ENCODE peak calls at places on chromosomes 3 and 15, in five cellular contexts. One of them, this sample, is unnamed.
A peak's percentile ranks its signal among the peaks of the same experiment; 100 is the strongest.

GRCh38 chr15:56758770-56759449 is 25.6 kb upstream of the ZNF280D start:
- DNase-seq in right lobe of liver: no peak
- DNase-seq in upper lobe of right lung: no peak
- DNase-seq in ovary: no peak
- DNase-seq in upper lobe of left lung: no peak
- DNase-seq in this sample: no peak

GRCh38 chr15:55222588-55222987 is 25.8 kb upstream of the RSL24D1 start:
- DNase-seq in right lobe of liver: no peak
- DNase-seq in upper lobe of right lung: no peak
- DNase-seq in ovary: no peak
- DNase-seq in upper lobe of left lung: no peak
- DNase-seq in this sample: no peak

GRCh38 chr15:29556385-29556784 is 265.9 kb downstream of the TJP1 start:
- DNase-seq in right lobe of liver: no peak
- DNase-seq in upper lobe of right lung: no peak
- DNase-seq in ovary: no peak
- DNase-seq in upper lobe of left lung: no peak
- DNase-seq in this sample: no peak

GRCh38 chr3:152323834-152324233 is 55.1 kb downstream of the MBNL1 start:
- DNase-seq in right lobe of liver: no peak
- DNase-seq in upper lobe of right lung: no peak
- DNase-seq in ovary: no peak
- DNase-seq in upper lobe of left lung: no peak
- DNase-seq in this sample: no peak

GRCh38 chr3:132804498-132804897 is 82.3 kb upstream of the NPHP3 start:
- DNase-seq in right lobe of liver: no peak
- DNase-seq in upper lobe of right lung: no peak
- DNase-seq in ovary: no peak
- DNase-seq in upper lobe of left lung: no peak
- DNase-seq in this sample: peak; percentile 21

GRCh38 chr15:100842756-100843730 is 36.6 kb upstream of the ALDH1A3 start:
- DNase-seq in right lobe of liver: no peak
- DNase-seq in upper lobe of right lung: no peak
- DNase-seq in ovary: no peak
- DNase-seq in upper lobe of left lung: no peak
- DNase-seq in this sample: no peak

GRCh38 chr3:132253262-132253878 is 63.8 kb upstream of the ACP3 start:
- DNase-seq in right lobe of liver: no peak
- DNase-seq in upper lobe of right lung: no peak
- DNase-seq in ovary: peak; percentile 42
- DNase-seq in upper lobe of left lung: no peak
- DNase-seq in this sample: peak; percentile 54

GRCh38 chr3:139774570-139775302 is 97.0 kb upstream of the NMNAT3 start:
- DNase-seq in right lobe of liver: no peak
- DNase-seq in upper lobe of right lung: no peak
- DNase-seq in ovary: no peak
- DNase-seq in upper lobe of left lung: no peak
- DNase-seq in this sample: peak; percentile 98

GRCh38 chr3:32842531-32842931 is 24.7 kb downstream of the TRIM71 start:
- DNase-seq in right lobe of liver: no peak
- DNase-seq in upper lobe of right lung: peak; percentile 56
- DNase-seq in ovary: no peak
- DNase-seq in upper lobe of left lung: no peak
- DNase-seq in this sample: no peak

GRCh38 chr15:101410612-101411011 is 78.9 kb downstream of the PCSK6 start:
- DNase-seq in right lobe of liver: no peak
- DNase-seq in upper lobe of right lung: peak; percentile 4
- DNase-seq in ovary: no peak
- DNase-seq in upper lobe of left lung: no peak
- DNase-seq in this sample: no peak

GRCh38 chr3:187368251-187368733 is at the start of gene RTP4:
- DNase-seq in right lobe of liver: peak; percentile 45
- DNase-seq in upper lobe of right lung: no peak
- DNase-seq in ovary: no peak
- DNase-seq in upper lobe of left lung: no peak
- DNase-seq in this sample: no peak

GRCh38 chr3:146217324-146217723 is 33.6 kb downstream of the PLSCR4 start:
- DNase-seq in right lobe of liver: no peak
- DNase-seq in upper lobe of right lung: no peak
- DNase-seq in ovary: no peak
- DNase-seq in upper lobe of left lung: no peak
- DNase-seq in this sample: no peak

GRCh38 chr3:27467545-27467944 is 16.6 kb downstream of the SLC4A7 start:
- DNase-seq in right lobe of liver: no peak
- DNase-seq in upper lobe of right lung: no peak
- DNase-seq in ovary: no peak
- DNase-seq in upper lobe of left lung: no peak
- DNase-seq in this sample: peak; percentile 51

GRCh38 chr3:62233065-62233464 is 140.3 kb downstream of the FEZF2 start:
- DNase-seq in right lobe of liver: no peak
- DNase-seq in upper lobe of right lung: no peak
- DNase-seq in ovary: no peak
- DNase-seq in upper lobe of left lung: no peak
- DNase-seq in this sample: no peak

GRCh38 chr15:39641187-39641889 is 60.5 kb downstream of the THBS1 start:
- DNase-seq in right lobe of liver: no peak
- DNase-seq in upper lobe of right lung: no peak
- DNase-seq in ovary: no peak
- DNase-seq in upper lobe of left lung: no peak
- DNase-seq in this sample: no peak

GRCh38 chr15:57298843-57299550 is 77.3 kb upstream of the CGNL1 start:
- DNase-seq in right lobe of liver: no peak
- DNase-seq in upper lobe of right lung: no peak
- DNase-seq in ovary: no peak
- DNase-seq in upper lobe of left lung: no peak
- DNase-seq in this sample: peak; percentile 90

GRCh38 chr3:126259411-126260391 is 79.3 kb upstream of the ALDH1L1 start:
- DNase-seq in right lobe of liver: peak; percentile 75
- DNase-seq in upper lobe of right lung: peak; percentile 85
- DNase-seq in ovary: peak; percentile 82
- DNase-seq in upper lobe of left lung: peak; percentile 91
- DNase-seq in this sample: peak; percentile 48

GRCh38 chr3:172225215-172225707 is 185.9 kb downstream of the FNDC3B start:
- DNase-seq in right lobe of liver: no peak
- DNase-seq in upper lobe of right lung: no peak
- DNase-seq in ovary: no peak
- DNase-seq in upper lobe of left lung: no peak
- DNase-seq in this sample: no peak

GRCh38 chr3:41044526-41044925 is 154.8 kb upstream of the CTNNB1 start:
- DNase-seq in right lobe of liver: no peak
- DNase-seq in upper lobe of right lung: no peak
- DNase-seq in ovary: no peak
- DNase-seq in upper lobe of left lung: no peak
- DNase-seq in this sample: no peak

GRCh38 chr3:16595778-16596177 is 9.4 kb downstream of the DAZL start:
- DNase-seq in right lobe of liver: no peak
- DNase-seq in upper lobe of right lung: no peak
- DNase-seq in ovary: no peak
- DNase-seq in upper lobe of left lung: no peak
- DNase-seq in this sample: no peak

GRCh38 chr3:3027976-3028567 is 82.1 kb downstream of the IL5RA start:
- DNase-seq in right lobe of liver: no peak
- DNase-seq in upper lobe of right lung: no peak
- DNase-seq in ovary: no peak
- DNase-seq in upper lobe of left lung: no peak
- DNase-seq in this sample: no peak

GRCh38 chr15:85755471-85755870 is 39.3 kb downstream of the KLHL25 start:
- DNase-seq in right lobe of liver: peak; percentile 17
- DNase-seq in upper lobe of right lung: no peak
- DNase-seq in ovary: peak; percentile 10
- DNase-seq in upper lobe of left lung: no peak
- DNase-seq in this sample: no peak

GRCh38 chr3:178267158-178267838 is 268.9 kb upstream of the KCNMB2 start:
- DNase-seq in right lobe of liver: no peak
- DNase-seq in upper lobe of right lung: no peak
- DNase-seq in ovary: no peak
- DNase-seq in upper lobe of left lung: no peak
- DNase-seq in this sample: no peak

GRCh38 chr15:58472821-58473581 is 41.2 kb downstream of the LIPC start:
- DNase-seq in right lobe of liver: no peak
- DNase-seq in upper lobe of right lung: no peak
- DNase-seq in ovary: no peak
- DNase-seq in upper lobe of left lung: no peak
- DNase-seq in this sample: peak; percentile 74

GRCh38 chr3:71232175-71232679 is 351.3 kb downstream of the FOXP1 start:
- DNase-seq in right lobe of liver: no peak
- DNase-seq in upper lobe of right lung: no peak
- DNase-seq in ovary: no peak
- DNase-seq in upper lobe of left lung: no peak
- DNase-seq in this sample: no peak

GRCh38 chr3:71231680-71232079 is 351.8 kb downstream of the FOXP1 start:
- DNase-seq in right lobe of liver: no peak
- DNase-seq in upper lobe of right lung: no peak
- DNase-seq in ovary: no peak
- DNase-seq in upper lobe of left lung: no peak
- DNase-seq in this sample: no peak

GRCh38 chr3:71227344-71227743 is 356.2 kb downstream of the FOXP1 start:
- DNase-seq in right lobe of liver: no peak
- DNase-seq in upper lobe of right lung: no peak
- DNase-seq in ovary: no peak
- DNase-seq in upper lobe of left lung: no peak
- DNase-seq in this sample: no peak

GRCh38 chr3:71228156-71228885 is 355.2 kb downstream of the FOXP1 start:
- DNase-seq in right lobe of liver: no peak
- DNase-seq in upper lobe of right lung: no peak
- DNase-seq in ovary: no peak
- DNase-seq in upper lobe of left lung: no peak
- DNase-seq in this sample: no peak

DNA sequence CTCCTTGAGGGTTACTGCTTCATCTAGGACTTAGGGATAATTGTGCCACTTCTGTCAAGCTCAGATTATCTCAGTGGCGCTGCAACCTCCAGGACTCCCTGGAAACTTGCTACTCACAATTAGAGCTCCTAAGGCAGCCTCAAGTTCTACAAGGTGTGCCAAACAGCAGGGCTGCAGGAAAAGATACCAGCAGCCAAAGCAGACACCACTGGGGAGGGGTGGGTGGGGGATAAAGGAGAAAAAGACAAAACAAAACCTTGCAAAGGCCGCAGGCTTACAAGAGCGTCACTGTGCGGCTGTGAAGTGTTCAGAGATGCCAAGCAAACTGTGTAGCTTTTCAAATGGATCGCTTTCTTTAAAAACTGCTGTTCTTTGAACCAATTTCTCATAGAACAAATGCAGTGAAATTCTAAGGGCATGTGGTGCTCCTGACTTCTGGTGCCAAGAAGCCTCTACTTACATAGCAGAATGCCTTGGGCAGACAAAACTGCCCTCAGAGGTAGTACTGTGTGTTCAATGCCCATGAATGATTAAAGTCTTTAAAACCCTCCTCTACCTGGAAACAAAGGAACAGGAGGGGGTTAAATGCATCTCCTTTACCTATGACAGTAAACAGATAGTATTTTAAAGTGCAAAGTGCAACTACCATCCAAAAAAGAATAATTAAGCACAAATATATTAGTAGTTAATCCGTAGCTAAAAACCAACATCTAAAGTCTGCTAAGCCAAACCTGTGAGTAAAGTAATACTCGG is 353.4 kb downstream of the FOXP1 start:
- DNase-seq in right lobe of liver: no peak
- DNase-seq in upper lobe of right lung: no peak
- DNase-seq in ovary: no peak
- DNase-seq in upper lobe of left lung: no peak
- DNase-seq in this sample: no peak
- H3K4me3 ChIP-seq in right lobe of liver: no peak overlapping the region
- H3K4me3 ChIP-seq in upper lobe of right lung: no peak overlapping the region
- H3K4me3 ChIP-seq in ovary: no peak overlapping the region
- H3K4me3 ChIP-seq in upper lobe of left lung: no peak overlapping the region
- H3K4me3 ChIP-seq in this sample: no peak overlapping the region

GRCh38 chr3:193978030-193978429 is 157.9 kb upstream of the HES1 start:
- DNase-seq in right lobe of liver: no peak
- DNase-seq in upper lobe of right lung: no peak
- DNase-seq in ovary: no peak
- DNase-seq in upper lobe of left lung: no peak
- DNase-seq in this sample: no peak

GRCh38 chr3:193977622-193978021 is 158.3 kb upstream of the HES1 start:
- DNase-seq in right lobe of liver: no peak
- DNase-seq in upper lobe of right lung: no peak
- DNase-seq in ovary: no peak
- DNase-seq in upper lobe of left lung: no peak
- DNase-seq in this sample: no peak

GRCh38 chr3:193980905-193981304 is 155.0 kb upstream of the HES1 start:
- DNase-seq in right lobe of liver: no peak
- DNase-seq in upper lobe of right lung: no peak
- DNase-seq in ovary: no peak
- DNase-seq in upper lobe of left lung: no peak
- DNase-seq in this sample: no peak

GRCh38 chr3:193980326-193980725 is 155.6 kb upstream of the HES1 start:
- DNase-seq in right lobe of liver: no peak
- DNase-seq in upper lobe of right lung: no peak
- DNase-seq in ovary: no peak
- DNase-seq in upper lobe of left lung: no peak
- DNase-seq in this sample: no peak

DNA sequence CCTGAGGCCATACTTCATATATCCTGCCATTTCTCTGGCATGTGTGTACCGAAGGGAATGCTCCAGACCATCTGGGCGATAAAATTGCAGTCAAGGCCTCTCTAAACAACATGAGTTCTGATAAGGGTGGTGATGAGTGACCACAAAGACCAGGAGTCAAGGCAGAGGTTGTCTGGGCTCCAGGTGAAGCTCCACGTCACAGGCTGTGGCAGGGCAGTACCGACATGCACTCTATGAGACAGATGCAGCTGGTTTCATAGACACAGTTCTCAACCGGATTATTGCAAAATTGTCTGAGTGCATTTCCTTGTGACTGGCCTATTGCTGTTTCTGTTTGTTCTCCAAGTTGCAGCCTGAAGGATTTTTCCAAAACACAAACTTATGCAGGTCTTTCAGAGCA is 157.5 kb upstream of the HES1 start:
- DNase-seq in right lobe of liver: no peak
- DNase-seq in upper lobe of right lung: no peak
- DNase-seq in ovary: no peak
- DNase-seq in upper lobe of left lung: no peak
- DNase-seq in this sample: no peak
- H3K4me3 ChIP-seq in right lobe of liver: no peak overlapping the region
- H3K4me3 ChIP-seq in upper lobe of right lung: no peak overlapping the region
- H3K4me3 ChIP-seq in ovary: no peak overlapping the region
- H3K4me3 ChIP-seq in upper lobe of left lung: no peak overlapping the region
- H3K4me3 ChIP-seq in this sample: no peak overlapping the region

GRCh38 chr15:90716976-90717821 is at the start of gene BLM:
- DNase-seq in right lobe of liver: peak; percentile 97
- DNase-seq in upper lobe of right lung: peak; percentile 97
- DNase-seq in ovary: peak; percentile 95
- DNase-seq in upper lobe of left lung: peak; percentile 98
- DNase-seq in this sample: peak; percentile 96

GRCh38 chr15:90716317-90716975 is 700 bp upstream of the BLM start:
- DNase-seq in right lobe of liver: no peak
- DNase-seq in upper lobe of right lung: no peak
- DNase-seq in ovary: no peak
- DNase-seq in upper lobe of left lung: no peak
- DNase-seq in this sample: no peak

GRCh38 chr15:90713081-90713480 is 4.1 kb upstream of the BLM start:
- DNase-seq in right lobe of liver: no peak
- DNase-seq in upper lobe of right lung: no peak
- DNase-seq in ovary: no peak
- DNase-seq in upper lobe of left lung: no peak
- DNase-seq in this sample: no peak

GRCh38 chr15:90718232-90718631 is 1.1 kb downstream of the BLM start:
- DNase-seq in right lobe of liver: no peak
- DNase-seq in upper lobe of right lung: no peak
- DNase-seq in ovary: no peak
- DNase-seq in upper lobe of left lung: no peak
- DNase-seq in this sample: no peak
- H3K4me3 ChIP-seq in right lobe of liver: no peak overlapping the region
- H3K4me3 ChIP-seq in upper lobe of right lung: no peak overlapping the region
- H3K4me3 ChIP-seq in ovary: no peak overlapping the region
- H3K4me3 ChIP-seq in upper lobe of left lung: peak overlapping the region; percentile 84
- H3K4me3 ChIP-seq in this sample: peak overlapping the region; percentile 81

GRCh38 chr15:42156266-42156922 is at the start of gene PLA2G4F:
- DNase-seq in right lobe of liver: peak; percentile 30
- DNase-seq in upper lobe of right lung: peak; percentile 88
- DNase-seq in ovary: no peak
- DNase-seq in upper lobe of left lung: peak; percentile 75
- DNase-seq in this sample: no peak
- H3K4me3 ChIP-seq in right lobe of liver: no peak within 1 kb of the TSS
- H3K4me3 ChIP-seq in upper lobe of right lung: peak within 1 kb of the TSS; percentile 47
- H3K4me3 ChIP-seq in ovary: no peak within 1 kb of the TSS
- H3K4me3 ChIP-seq in upper lobe of left lung: peak within 1 kb of the TSS; percentile 49
- H3K4me3 ChIP-seq in this sample: no peak within 1 kb of the TSS

This sample was measured in SJCRH30.